ENCODE peak calls at places on chromosomes 7 and 10, in five cellular contexts. W is NCI-H2171; F is mesothelial cell of epicardium; I is hepatocyte; Y is activated CD8-positive, alpha-beta T cell treated with anti-CD3 and anti-CD28 coated beads for 36 hours. X is an unnamed sample.

GRCh38 chr10:21995557-21995956 is 8.0 kb downstream of the DNAJC1 start:
- DNase-seq in Y (no peak), F (no peak), W (no peak), I (no peak), X (no peak)

GRCh38 chr7:17339139-17339538 is 40.7 kb downstream of the AHR start:
- DNase-seq in Y (no peak), I (no peak), F (no peak), W (no peak), X (no peak)

GRCh38 chr10:4066581-4067403 is 281.8 kb upstream of the KLF6 start:
- DNase-seq in Y (peak), W (no peak), F (no peak), I (peak), X (no peak)

GRCh38 chr7:159197066-159197975 is 52.7 kb upstream of the VIPR2 start:
- DNase-seq in I (peak), Y (peak), F (no peak), W (no peak), X (no peak)

GRCh38 chr7:101783381-101784181 is 33.8 kb upstream of the CUX1 start:
- DNase-seq in I (no peak), F (peak), Y (no peak), W (no peak), X (peak)

GRCh38 chr10:24901686-24902399 is 50.6 kb downstream of the PRTFDC1 start:
- DNase-seq in F (no peak), Y (peak), W (no peak), I (peak), X (peak)

GRCh38 chr7:142873281-142873784 is 12.2 kb downstream of the TRPV6 start:
- DNase-seq in F (no peak), W (no peak), Y (peak), I (no peak), X (no peak)

GRCh38 chr10:130656582-130657133 is 520.5 kb downstream of the GLRX3 start:
- DNase-seq in Y (no peak), W (no peak), I (no peak), F (no peak), X (no peak)

GRCh38 chr10:133442191-133442966 is 11.4 kb upstream of the SCART1 start:
- DNase-seq in I (peak), F (peak), W (no peak), Y (peak), X (no peak)

X was measured in putamen.